ENCODE peak calls at places on chromosome 19, in six cellular contexts. Y, A, W, L, V and N are unnamed samples.

GRCh38 chr19:32642771-32643170 is 32.2 kb downstream of the ANKRD27 start:
- DNase-seq in Y (no peak), A (no peak), W (no peak), L (no peak), V (no peak), N (peak; percentile 20)

GRCh38 chr19:32566246-32566830 is 14.7 kb upstream of the PDCD5 start:
- DNase-seq in Y (no peak), A (no peak), W (no peak), L (no peak), V (no peak), N (no peak)

GRCh38 chr19:5157186-5157585 is 183.4 kb downstream of the PTPRS start:
- DNase-seq in Y (peak; percentile 17), A (no peak), W (no peak), L (no peak), V (no peak), N (no peak)

GRCh38 chr19:49339364-49340068 is 4.3 kb downstream of the CD37 start:
- DNase-seq in Y (peak; percentile 90), A (peak; percentile 93), W (no peak), L (peak; percentile 93), V (peak; percentile 93), N (no peak)

GRCh38 chr19:19743176-19743575 is 10.3 kb upstream of the ZNF14 start:
- DNase-seq in Y (no peak), A (no peak), W (no peak), L (no peak), V (no peak), N (no peak)

GRCh38 chr19:7679771-7680605 is 645 bp upstream of the TRAPPC5 start:
- DNase-seq in Y (no peak), A (no peak), W (no peak), L (no peak), V (no peak), N (no peak)

GRCh38 chr19:10408511-10409291 is 5.4 kb upstream of the CDC37 start:
- DNase-seq in Y (no peak), A (no peak), W (no peak), L (no peak), V (no peak), N (no peak)

GRCh38 chr19:7842661-7843294 is 12.8 kb downstream of the EVI5L start:
- DNase-seq in Y (no peak), A (no peak), W (no peak), L (no peak), V (no peak), N (no peak)

GRCh38 chr19:3670796-3671679 is 29.2 kb downstream of the PIP5K1C start:
- DNase-seq in Y (peak; percentile 88), A (peak; percentile 93), W (no peak), L (peak; percentile 59), V (no peak), N (no peak)

GRCh38 chr19:45363861-45364459 is 6.4 kb downstream of the ERCC2 start:
- DNase-seq in Y (no peak), A (no peak), W (no peak), L (no peak), V (no peak), N (no peak)

GRCh38 chr19:15631817-15632216 is 8.9 kb upstream of the CYP4F3 start:
- DNase-seq in Y (no peak), A (no peak), W (peak; percentile 59), L (no peak), V (peak; percentile 43), N (peak; percentile 30)

GRCh38 chr19:47608908-47609879 is at the start of gene BICRA:
- DNase-seq in Y (peak; percentile 92), A (peak; percentile 91), W (peak; percentile 88), L (peak; percentile 83), V (peak; percentile 73), N (peak; percentile 81)

GRCh38 chr19:41859618-41860418 is at the start of gene RPS19:
- DNase-seq in Y (peak; percentile 99), A (peak; percentile 99), W (peak; percentile 98), L (peak; percentile 98), V (peak; percentile 97), N (peak; percentile 93)

GRCh38 chr19:5349041-5349440 is 8.4 kb upstream of the PTPRS start:
- DNase-seq in Y (no peak), A (no peak), W (no peak), L (no peak), V (peak; percentile 40), N (no peak)

GRCh38 chr19:45484273-45484945 is 12.4 kb downstream of the RTN2 start:
- DNase-seq in Y (no peak), A (no peak), W (no peak), L (no peak), V (no peak), N (no peak)

GRCh38 chr19:5934779-5935472 is 20.9 kb downstream of the CAPS start:
- DNase-seq in Y (no peak), A (peak; percentile 74), W (no peak), L (no peak), V (no peak), N (no peak)

GRCh38 chr19:45591004-45591637 is 6.5 kb upstream of the OPA3 start:
- DNase-seq in Y (peak; percentile 73), A (no peak), W (peak; percentile 74), L (no peak), V (no peak), N (peak; percentile 17)

GRCh38 chr19:42143341-42144234 is 11.3 kb upstream of the POU2F2 start:
- DNase-seq in Y (no peak), A (no peak), W (peak; percentile 70), L (no peak), V (peak; percentile 28), N (no peak)

GRCh38 chr19:53969366-53969765 is 6.6 kb downstream of the CACNG8 start:
- DNase-seq in Y (no peak), A (no peak), W (no peak), L (no peak), V (no peak), N (no peak)

GRCh38 chr19:48443731-48444128 is 2.1 kb upstream of the GRWD1 start:
- DNase-seq in Y (no peak), A (no peak), W (no peak), L (no peak), V (no peak), N (no peak)

GRCh38 chr19:40443930-40444180 is 280 bp downstream of the SERTAD3 start:
- DNase-seq in Y (no peak), A (no peak), W (no peak), L (no peak), V (no peak), N (no peak)

GRCh38 chr19:56174550-56174949 is 1.3 kb upstream of the GALP start:
- DNase-seq in Y (no peak), A (no peak), W (no peak), L (no peak), V (no peak), N (no peak)

GRCh38 chr19:3025516-3025890 is 3.6 kb downstream of the TLE2 start:
- DNase-seq in Y (no peak), A (no peak), W (no peak), L (no peak), V (no peak), N (no peak)

GRCh38 chr19:50025794-50026549 is at the start of gene ZNF473:
- DNase-seq in Y (peak; percentile 96), A (peak; percentile 94), W (peak; percentile 94), L (peak; percentile 94), V (peak; percentile 97), N (peak; percentile 85)

GRCh38 chr19:17294051-17294891 is 9.0 kb downstream of the ABHD8 start:
- DNase-seq in Y (no peak), A (peak; percentile 66), W (peak; percentile 83), L (no peak), V (no peak), N (peak; percentile 56)

GRCh38 chr19:45059258-45059965 is 16.9 kb downstream of the ZNF296 start:
- DNase-seq in Y (peak; percentile 81), A (peak; percentile 72), W (peak; percentile 91), L (no peak), V (peak; percentile 73), N (peak; percentile 67)

GRCh38 chr19:47267350-47267759 is 7.3 kb upstream of the INAFM1 start:
- DNase-seq in Y (no peak), A (no peak), W (no peak), L (no peak), V (no peak), N (no peak)

GRCh38 chr19:42229855-42230331 is 9.8 kb downstream of the ZNF526 start:
- DNase-seq in Y (no peak), A (no peak), W (no peak), L (no peak), V (no peak), N (no peak)

GRCh38 chr19:9296336-9296735 is 13.3 kb downstream of the ZNF699 start:
- DNase-seq in Y (no peak), A (no peak), W (no peak), L (no peak), V (no peak), N (no peak)
- H3K9me3 ChIP-seq in Y (peaks cover 90% of the 10 kb centered on the region), A (peaks cover 18% of the 10 kb centered on the region), W (peaks cover 17% of the 10 kb centered on the region), L (peaks cover 100% of the 10 kb centered on the region), V (peaks cover 65% of the 10 kb centered on the region), N (peaks cover 67% of the 10 kb centered on the region)

GRCh38 chr19:36894849-36895383 is 21.2 kb downstream of the ZNF829 start:
- DNase-seq in Y (no peak), A (no peak), W (no peak), L (no peak), V (no peak), N (no peak)
- H3K9me3 ChIP-seq in Y (peaks cover 92% of the 10 kb centered on the region), A (peaks cover 31% of the 10 kb centered on the region), W (peaks cover 4% of the 10 kb centered on the region), L (peaks cover 100% of the 10 kb centered on the region), V (peaks cover 27% of the 10 kb centered on the region), N (peaks cover 75% of the 10 kb centered on the region)

DNA sequence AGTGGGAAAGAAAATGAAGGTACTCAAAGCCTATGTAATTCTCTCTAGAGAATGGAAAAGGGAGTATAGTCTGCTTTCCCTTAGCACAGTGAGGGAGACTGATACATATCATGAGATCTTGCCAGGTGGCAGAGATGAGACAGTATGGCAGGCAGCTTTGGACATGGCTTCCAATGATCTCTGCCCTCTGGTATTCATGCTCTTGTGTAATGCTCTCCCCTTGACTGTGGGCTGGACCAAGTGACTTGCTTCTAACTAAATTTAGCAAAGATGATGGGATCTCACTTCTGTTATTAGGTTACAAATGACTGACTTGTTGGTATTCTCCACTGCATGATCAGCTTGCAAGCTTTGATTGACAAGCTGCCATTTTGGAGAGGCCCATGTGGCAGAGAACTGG is 10.2 kb downstream of the ZNF132 start:
- DNase-seq in Y (no peak), A (no peak), W (no peak), L (no peak), V (no peak), N (no peak)
- H3K9me3 ChIP-seq in Y (peaks cover 57% of the 10 kb centered on the region), A (peaks cover 20% of the 10 kb centered on the region), W (peaks cover 12% of the 10 kb centered on the region), L (peaks cover 86% of the 10 kb centered on the region), V (peaks cover 19% of the 10 kb centered on the region), N (peaks cover 22% of the 10 kb centered on the region)

DNA sequence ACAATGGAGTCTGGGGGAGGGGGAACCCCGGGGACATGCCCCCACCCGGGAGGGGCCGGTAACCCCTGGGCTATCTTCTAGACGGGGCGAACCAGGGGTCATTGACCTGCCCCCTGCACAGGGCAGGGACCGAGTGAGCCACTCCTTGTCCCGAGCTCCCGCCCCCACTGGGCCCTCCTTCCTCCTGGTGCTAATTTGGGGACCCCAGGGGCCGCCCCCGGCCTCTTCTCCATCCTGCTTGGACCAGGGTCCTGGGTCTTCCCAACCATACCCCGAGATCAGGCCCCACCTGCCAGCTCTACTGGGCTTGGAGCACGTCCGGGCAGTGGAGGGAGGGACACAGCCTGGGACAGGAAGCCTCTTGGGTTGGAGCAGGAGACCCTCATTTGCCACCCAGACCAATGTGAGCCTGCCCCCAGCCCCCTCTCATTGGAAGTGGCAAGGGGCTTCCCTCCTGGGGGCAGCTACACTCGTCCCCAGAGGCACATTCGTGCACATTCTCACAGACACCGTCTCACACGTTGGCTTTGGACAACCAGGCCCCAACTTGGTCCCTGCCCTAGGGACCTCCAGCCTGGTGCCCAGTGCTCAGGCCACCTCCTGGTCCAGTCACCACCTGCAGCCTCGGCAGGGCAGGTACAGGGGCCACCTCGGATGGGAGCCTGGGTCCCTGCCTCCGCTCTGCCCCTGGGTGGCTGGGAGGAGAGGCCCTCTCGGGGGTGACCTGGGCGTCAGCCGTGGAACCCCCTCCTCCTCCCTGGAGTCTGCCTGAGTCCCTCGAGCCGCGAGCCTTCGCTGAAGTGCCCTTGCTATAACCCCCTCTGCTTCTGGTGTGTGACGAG is 3.3 kb upstream of the MISP start:
- DNase-seq in Y (no peak), A (no peak), W (no peak), L (no peak), V (no peak), N (no peak)
- H3K9me3 ChIP-seq in Y (no peaks in the 10 kb centered on the region), A (no peaks in the 10 kb centered on the region), W (peaks cover 16% of the 10 kb centered on the region), L (peaks cover 9% of the 10 kb centered on the region), V (no peaks in the 10 kb centered on the region), N (no peaks in the 10 kb centered on the region)